ENCODE peak calls at places on chromosomes 6 and 20, in nine cellular contexts. C, K, J, Q, O, D, H, Z and U are unnamed samples.

GRCh38 chr20:50317644-50318043 is 127.0 kb downstream of the CEBPB start:
- DNase-seq in K (no peak), J (no peak), O (no peak), Q (peak; percentile 7), D (no peak), Z (no peak), C (peak; percentile 62), H (no peak), U (no peak)

GRCh38 chr20:1941226-1941625 is 46.0 kb downstream of the SIRPA start:
- DNase-seq in O (no peak), K (no peak), J (no peak), H (no peak), Q (no peak), Z (peak; percentile 46), C (no peak), D (peak; percentile 71), U (no peak)

GRCh38 chr20:37310951-37311350 is 21.5 kb downstream of the MANBAL start:
- DNase-seq in D (no peak), O (no peak), J (no peak), C (no peak), H (no peak), Z (no peak), K (no peak), Q (no peak), U (no peak)

GRCh38 chr6:87154641-87155271 is 609 bp upstream of the ZNF292 start:
- DNase-seq in O (no peak), Z (no peak), Q (no peak), K (no peak), J (peak; percentile 55), H (peak; percentile 79), C (no peak), D (peak; percentile 86), U (no peak)

GRCh38 chr20:61531553-61532345 is 279.7 kb downstream of the CDH4 start:
- DNase-seq in C (no peak), O (no peak), H (peak; percentile 46), K (no peak), J (no peak), Q (no peak), D (peak; percentile 10), Z (no peak), U (no peak)

GRCh38 chr6:133969285-133969946 is 16.4 kb downstream of the TBPL1 start:
- DNase-seq in H (no peak), C (no peak), Z (no peak), Q (no peak), J (no peak), K (no peak), O (no peak), D (no peak), U (no peak)

GRCh38 chr20:53594068-53595017 is 704 bp upstream of the ZNF217 start:
- DNase-seq in Z (peak; percentile 96), J (peak; percentile 81), D (peak; percentile 97), C (peak; percentile 97), K (no peak), H (peak; percentile 92), O (peak; percentile 99), Q (peak; percentile 99), U (peak; percentile 96)

GRCh38 chr6:170135461-170135820 is 155.4 kb downstream of the DLL1 start:
- DNase-seq in O (no peak), Z (no peak), H (no peak), K (no peak), D (no peak), Q (no peak), J (no peak), C (no peak), U (no peak)

GRCh38 chr20:31593221-31594001 is 11.7 kb upstream of the ID1 start:
- DNase-seq in C (peak; percentile 79), K (no peak), Z (no peak), Q (peak; percentile 94), J (no peak), D (peak; percentile 72), O (no peak), H (peak; percentile 90), U (peak; percentile 71)

GRCh38 chr20:51732454-51732791 is 35.8 kb downstream of the ATP9A start:
- DNase-seq in C (no peak), Z (peak; percentile 42), J (no peak), D (peak; percentile 62), Q (no peak), K (no peak), O (no peak), H (peak; percentile 61), U (no peak)

GRCh38 chr6:135022050-135022697 is 32.4 kb downstream of the HBS1L start:
- DNase-seq in D (no peak), K (no peak), H (no peak), J (no peak), Q (no peak), Z (no peak), O (no peak), C (no peak), U (no peak)

GRCh38 chr20:43925786-43926185 is 11.1 kb downstream of the TOX2 start:
- DNase-seq in C (peak; percentile 61), Z (no peak), J (no peak), Q (peak; percentile 40), K (no peak), H (peak; percentile 66), O (peak; percentile 38), D (peak; percentile 64), U (no peak)

GRCh38 chr20:3092611-3093379 is 8.3 kb upstream of the AVP start:
- DNase-seq in K (no peak), J (no peak), Z (no peak), Q (no peak), O (no peak), D (peak; percentile 54), C (no peak), H (no peak), U (no peak)

GRCh38 chr20:59331721-59332329 is 31.4 kb downstream of the EDN3 start:
- DNase-seq in Z (no peak), O (no peak), C (no peak), H (no peak), K (no peak), J (no peak), D (no peak), Q (no peak), U (no peak)

GRCh38 chr6:138655828-138656227 is 117.7 kb upstream of the CCDC28A start:
- DNase-seq in J (no peak), O (no peak), H (no peak), K (no peak), C (no peak), Z (no peak), Q (no peak), D (peak; percentile 34), U (no peak)

GRCh38 chr20:17614812-17615644 is 45.2 kb downstream of the DSTN start:
- DNase-seq in H (no peak), D (no peak), Z (no peak), K (no peak), J (peak; percentile 45), O (no peak), Q (peak; percentile 13), C (peak; percentile 64), U (peak; percentile 61)

GRCh38 chr6:19319005-19319404 is 518.2 kb upstream of the ID4 start:
- DNase-seq in H (no peak), C (no peak), J (no peak), Q (no peak), D (no peak), Z (no peak), K (no peak), O (no peak), U (no peak)

GRCh38 chr6:106637718-106638341 is 8.5 kb downstream of the QRSL1 start:
- DNase-seq in Q (no peak), D (no peak), H (no peak), Z (no peak), K (no peak), C (no peak), O (no peak), J (no peak), U (no peak)

GRCh38 chr6:167441653-167442644 is 117.1 kb downstream of the TTLL2 start:
- DNase-seq in Z (peak; percentile 28), H (no peak), Q (no peak), J (no peak), O (no peak), D (peak; percentile 11), K (no peak), C (no peak), U (no peak)

GRCh38 chr6:163626073-163626867 is 211.8 kb downstream of the QKI start:
- DNase-seq in H (no peak), Q (no peak), K (no peak), J (no peak), C (no peak), O (no peak), D (no peak), Z (no peak), U (no peak)

GRCh38 chr6:116624036-116624805 is 7.9 kb downstream of the RSPH4A start:
- DNase-seq in Q (no peak), Z (no peak), J (no peak), D (no peak), C (no peak), K (no peak), H (no peak), O (no peak), U (no peak)

GRCh38 chr6:64717281-64717680 is 989.7 kb downstream of the EYS start:
- DNase-seq in H (no peak), O (no peak), K (no peak), C (no peak), D (no peak), J (no peak), Z (no peak), Q (no peak), U (no peak)

DNA sequence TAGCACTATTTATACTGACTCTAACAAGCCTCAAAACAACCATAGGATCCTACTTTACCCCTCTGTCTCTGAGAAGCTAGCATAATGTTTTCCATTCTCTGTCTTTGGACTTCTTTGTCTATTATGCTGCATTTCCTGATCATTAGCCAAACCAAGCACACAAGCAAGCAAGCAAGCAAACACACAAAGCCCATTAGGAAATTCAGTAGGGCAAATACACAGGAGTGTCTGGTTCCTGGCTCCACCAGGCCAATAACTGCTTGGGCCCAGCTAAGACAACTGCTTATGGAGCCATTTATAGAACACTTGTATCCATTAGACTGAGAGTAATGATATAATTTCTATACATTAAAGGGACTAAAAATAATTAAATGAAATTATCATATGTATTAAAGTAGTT is 952.9 kb upstream of the EPHA7 start:
- DNase-seq in C (no peak), J (no peak), H (no peak), D (no peak), K (no peak), Q (no peak), Z (no peak), O (no peak), U (no peak)
- TF ChIP-seq CTCF in C (no peak), J (no peak), H (no peak), D (no peak), K (no peak), Q (no peak), Z (no peak), O (no peak), U (no peak)

GRCh38 chr20:63305393-63305792 is 12.4 kb downstream of the COL20A1 start:
- DNase-seq in H (no peak), Q (no peak), Z (no peak), D (no peak), C (no peak), K (no peak), O (no peak), J (no peak), U (no peak)
- H3K27me3 ChIP-seq in H (no peaks in the 10 kb centered on the region), Q (peaks cover 68% of the 10 kb centered on the region), Z (no peaks in the 10 kb centered on the region), D (peaks cover 29% of the 10 kb centered on the region), C (peaks cover 50% of the 10 kb centered on the region), K (no peaks in the 10 kb centered on the region), O (peaks cover 57% of the 10 kb centered on the region), J (peaks cover 2% of the 10 kb centered on the region), U (peaks cover 50% of the 10 kb centered on the region)

GRCh38 chr6:40170856-40171255 is 236.6 kb upstream of the MOCS1 start:
- DNase-seq in Z (no peak), K (no peak), C (no peak), D (no peak), O (no peak), Q (no peak), H (no peak), J (no peak), U (no peak)
- TF ChIP-seq CTCF in Z (no peak), K (no peak), C (no peak), D (no peak), O (no peak), Q (no peak), H (no peak), J (no peak), U (no peak)

GRCh38 chr6:150036081-150036480 is 10.7 kb upstream of the RAET1L start:
- DNase-seq in D (no peak), K (no peak), J (no peak), O (no peak), Z (no peak), Q (no peak), H (no peak), C (no peak), U (no peak)
- H3K27me3 ChIP-seq in D (peaks cover 100% of the 10 kb centered on the region), K (peaks cover 48% of the 10 kb centered on the region), J (peaks cover 21% of the 10 kb centered on the region), O (peaks cover 59% of the 10 kb centered on the region), Z (no peaks in the 10 kb centered on the region), Q (peaks cover 79% of the 10 kb centered on the region), H (peaks cover 45% of the 10 kb centered on the region), C (peaks cover 58% of the 10 kb centered on the region), U (peaks cover 57% of the 10 kb centered on the region)